ENCODE peak calls at places on chromosomes 3 and 15, in eight cellular contexts. P is neural progenitor cell; T is B cell; O is bronchial epithelial cell; V is natural killer cell; Q is CD8-positive, alpha-beta T cell; C is fibroblast of lung; M is WTC11. A is an unnamed sample.

GRCh38 chr3:121063628-121064027 is 155.6 kb downstream of the STXBP5L start:
- DNase-seq in P (no peak), T (no peak), O (no peak), V (no peak), Q (no peak), C (no peak), M (peak; percentile 38), A (peak; percentile 7)

GRCh38 chr3:32220006-32220405 is 18.5 kb upstream of the CMTM8 start:
- DNase-seq in P (no peak), T (no peak), O (peak; percentile 25), V (no peak), Q (no peak), C (peak; percentile 21), M (no peak), A (no peak)

GRCh38 chr15:63729115-63729884 is 104.4 kb downstream of the HERC1 start:
- DNase-seq in P (no peak), T (no peak), O (peak; percentile 8), V (no peak), Q (no peak), C (no peak), M (no peak), A (no peak)

GRCh38 chr3:196502775-196503181 is 790 bp downstream of the RNF168 start:
- DNase-seq in P (peak; percentile 45), T (peak; percentile 58), O (peak; percentile 91), V (peak; percentile 46), Q (peak; percentile 71), C (peak; percentile 89), M (no peak), A (peak; percentile 46)

GRCh38 chr3:185221203-185221602 is 32.6 kb downstream of the EHHADH start:
- DNase-seq in P (no peak), T (no peak), O (no peak), V (no peak), Q (no peak), C (no peak), M (no peak), A (no peak)

GRCh38 chr15:48170981-48171380 is 7.1 kb downstream of the MYEF2 start:
- DNase-seq in P (peak; percentile 36), T (no peak), O (no peak), V (no peak), Q (no peak), C (no peak), M (no peak), A (no peak)

GRCh38 chr3:161171113-161171512 is 50.0 kb upstream of the NMD3 start:
- DNase-seq in P (no peak), T (no peak), O (peak; percentile 80), V (no peak), Q (no peak), C (peak; percentile 73), M (no peak), A (no peak)

GRCh38 chr3:150335631-150336030 is 72.5 kb upstream of the TSC22D2 start:
- DNase-seq in P (no peak), T (no peak), O (no peak), V (no peak), Q (no peak), C (no peak), M (no peak), A (no peak)

GRCh38 chr3:147385059-147386012 is 21.0 kb downstream of the ZIC4 start:
- DNase-seq in P (no peak), T (no peak), O (no peak), V (no peak), Q (no peak), C (no peak), M (no peak), A (no peak)

GRCh38 chr3:147381610-147382009 is 24.7 kb downstream of the ZIC4 start:
- DNase-seq in P (peak; percentile 33), T (no peak), O (no peak), V (no peak), Q (no peak), C (no peak), M (no peak), A (no peak)

GRCh38 chr3:147380996-147381376 is 25.4 kb downstream of the ZIC4 start:
- DNase-seq in P (no peak), T (no peak), O (no peak), V (no peak), Q (no peak), C (no peak), M (no peak), A (no peak)

GRCh38 chr3:147384210-147385058 is 21.9 kb downstream of the ZIC4 start:
- DNase-seq in P (peak; percentile 73), T (no peak), O (no peak), V (no peak), Q (no peak), C (no peak), M (peak; percentile 91), A (peak; percentile 59)

DNA sequence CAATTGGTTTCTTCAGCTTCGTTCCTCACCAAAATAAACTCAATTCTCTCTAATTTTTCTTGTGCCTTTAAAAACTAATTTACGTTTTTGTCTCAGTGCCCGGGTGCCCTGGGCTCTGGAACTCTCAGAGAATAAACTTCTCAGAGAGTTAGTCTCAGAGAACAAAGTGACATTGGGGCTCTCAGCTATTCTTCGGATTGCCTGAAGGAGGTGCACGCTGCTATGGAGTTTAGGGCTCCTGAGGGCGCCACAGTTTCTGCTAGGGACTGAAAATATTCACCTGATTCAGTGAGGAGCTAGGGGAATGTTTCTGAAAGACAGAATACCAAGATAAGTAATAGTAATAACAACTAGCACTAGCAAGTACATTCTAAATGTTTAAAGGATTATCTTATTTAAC is 22.7 kb downstream of the ZIC4 start:
- DNase-seq in P (peak; percentile 68), T (no peak), O (no peak), V (no peak), Q (no peak), C (no peak), M (peak; percentile 53), A (no peak)
- TF ChIP-seq CTCF in P (peak; percentile 66), T (no peak), O (no peak), V (no peak), Q (no peak), C (peak; percentile 25), M (no peak), A (peak; percentile 52)

DNA sequence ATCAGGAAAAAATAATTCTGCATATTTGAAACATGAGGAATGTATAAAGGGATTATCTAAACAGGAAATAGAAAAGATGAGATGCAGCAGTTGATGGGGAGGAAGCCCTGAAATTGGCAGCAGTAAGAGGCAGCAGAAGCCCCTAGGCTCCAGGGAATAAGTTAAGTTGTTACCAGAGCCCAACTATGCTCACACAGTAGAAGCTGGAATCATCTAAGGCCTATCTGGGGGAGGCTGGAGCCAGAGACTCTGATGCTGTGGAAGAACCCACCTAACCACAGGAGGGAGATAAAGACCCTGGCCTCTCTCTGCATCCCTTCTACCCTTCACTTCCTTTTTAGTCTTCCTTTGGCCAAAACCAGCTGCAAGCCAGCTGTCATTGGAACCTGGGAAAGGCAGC is 519.7 kb downstream of the DIPK2A start:
- DNase-seq in P (peak; percentile 20), T (no peak), O (no peak), V (no peak), Q (no peak), C (no peak), M (no peak), A (no peak)
- TF ChIP-seq CTCF in P (peak; percentile 11), T (no peak), O (no peak), V (no peak), Q (no peak), C (no peak), M (no peak), A (no peak)

GRCh38 chr3:151976211-151977050 is 103.0 kb downstream of the SUCNR1 start:
- DNase-seq in P (no peak), T (no peak), O (peak; percentile 97), V (no peak), Q (no peak), C (peak; percentile 90), M (no peak), A (no peak)

GRCh38 chr3:151985787-151986430 is 112.5 kb downstream of the SUCNR1 start:
- DNase-seq in P (no peak), T (no peak), O (no peak), V (no peak), Q (no peak), C (no peak), M (no peak), A (no peak)

GRCh38 chr3:151974067-151974466 is 100.6 kb downstream of the SUCNR1 start:
- DNase-seq in P (peak; percentile 43), T (no peak), O (no peak), V (no peak), Q (no peak), C (peak; percentile 53), M (no peak), A (no peak)

GRCh38 chr3:151983538-151983937 is 110.1 kb downstream of the SUCNR1 start:
- DNase-seq in P (no peak), T (no peak), O (no peak), V (no peak), Q (no peak), C (no peak), M (no peak), A (no peak)

DNA sequence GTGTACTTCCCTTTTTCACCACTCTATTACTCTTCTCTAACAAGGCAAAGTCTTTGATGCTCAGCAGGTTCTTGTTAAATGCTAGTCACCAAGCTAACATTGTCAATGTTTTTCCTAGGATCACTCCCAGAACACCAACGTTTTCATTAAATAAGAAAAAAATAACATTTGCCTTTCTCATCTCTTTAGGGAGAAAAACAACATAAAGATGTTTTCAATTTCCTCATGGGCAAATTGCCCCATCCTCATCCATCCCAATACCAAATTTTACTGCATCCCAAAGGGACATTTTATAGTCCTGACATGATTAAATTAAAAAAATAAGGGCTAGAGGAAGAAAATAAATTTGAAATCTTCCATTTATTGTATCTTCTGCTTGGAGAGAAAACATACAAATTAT is 106.5 kb downstream of the SUCNR1 start:
- DNase-seq in P (no peak), T (no peak), O (no peak), V (no peak), Q (no peak), C (no peak), M (no peak), A (no peak)
- TF ChIP-seq CTCF in P (no peak), T (no peak), O (no peak), V (no peak), Q (no peak), C (no peak), M (no peak), A (no peak)

GRCh38 chr3:128462341-128462910 is 4.3 kb downstream of the DNAJB8 start:
- DNase-seq in P (no peak), T (no peak), O (no peak), V (no peak), Q (no peak), C (no peak), M (no peak), A (no peak)

GRCh38 chr3:128464702-128465101 is 2.0 kb downstream of the DNAJB8 start:
- DNase-seq in P (no peak), T (no peak), O (no peak), V (no peak), Q (no peak), C (no peak), M (no peak), A (no peak)

GRCh38 chr3:128463771-128464170 is 2.9 kb downstream of the DNAJB8 start:
- DNase-seq in P (no peak), T (no peak), O (no peak), V (no peak), Q (no peak), C (no peak), M (no peak), A (no peak)

GRCh38 chr3:128463354-128463753 is 3.3 kb downstream of the DNAJB8 start:
- DNase-seq in P (no peak), T (no peak), O (no peak), V (no peak), Q (no peak), C (no peak), M (no peak), A (no peak)

DNA sequence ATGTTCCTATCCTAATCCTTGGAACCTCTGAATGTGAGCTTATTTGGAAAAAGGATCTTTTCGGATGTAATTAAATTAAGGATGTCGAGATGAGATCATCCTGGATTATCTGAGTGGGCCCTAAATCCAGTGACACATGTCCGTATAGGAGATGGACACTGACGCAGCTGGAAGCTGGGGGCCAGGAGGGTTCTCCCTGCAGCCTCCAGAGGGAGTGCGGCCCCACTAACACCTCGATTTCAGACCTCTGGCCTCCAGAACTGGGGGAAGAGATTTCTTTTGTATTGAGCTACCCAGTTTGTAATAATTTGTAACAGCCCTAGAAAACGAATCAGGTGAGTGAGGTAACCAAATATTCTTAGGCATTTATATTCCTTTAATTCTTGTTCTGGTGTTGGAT is 2.5 kb downstream of the DNAJB8 start:
- DNase-seq in P (no peak), T (no peak), O (no peak), V (no peak), Q (no peak), C (no peak), M (no peak), A (no peak)
- TF ChIP-seq CTCF in P (no peak), T (no peak), O (no peak), V (no peak), Q (no peak), C (no peak), M (no peak), A (no peak)

A was measured in nephron progenitor cell.